ENCODE peak calls at places on chromosomes 12 and 14, in ten cellular contexts. N is body of pancreas, P is keratinocyte, M is progenitor cell of endocrine pancreas, Z is kidney epithelial cell, O is heart left ventricle, Y is glutamatergic neuron, T is AG10803, J is lower leg skin, D is GM23338. S is an unnamed sample.

GRCh38 chr12:128266559-128267245 is at the start of gene TMEM132C:
- DNase-seq in N (no peak), P (no peak), M (no peak), Z (no peak), O (no peak), Y (peak), T (no peak), J (no peak), D (peak), S (no peak)

GRCh38 chr12:52740591-52740990 is 36.6 kb downstream of the KRT76 start:
- DNase-seq in N (no peak), P (no peak), M (no peak), Z (no peak), O (no peak), Y (no peak), T (no peak), J (no peak), D (no peak), S (no peak)

GRCh38 chr14:51104467-51104866 is 9.6 kb upstream of the TRIM9 start:
- DNase-seq in N (no peak), P (no peak), M (no peak), Z (no peak), O (no peak), Y (no peak), T (no peak), J (no peak), D (no peak), S (no peak)

GRCh38 chr12:122205590-122205925 is 2.0 kb downstream of the B3GNT4 start:
- DNase-seq in N (no peak), P (no peak), M (no peak), Z (no peak), O (no peak), Y (no peak), T (no peak), J (no peak), D (no peak), S (no peak)

GRCh38 chr14:68784298-68784910 is 8.5 kb downstream of the ZFP36L1 start:
- DNase-seq in N (peak), P (no peak), M (peak), Z (peak), O (peak), Y (peak), T (peak), J (peak), D (no peak), S (no peak)

GRCh38 chr14:32428149-32428548 is 99.1 kb downstream of the AKAP6 start:
- DNase-seq in N (no peak), P (no peak), M (no peak), Z (no peak), O (no peak), Y (no peak), T (no peak), J (no peak), D (no peak), S (no peak)

GRCh38 chr12:56046027-56046780 is 4.5 kb downstream of the RPS26 start:
- DNase-seq in N (no peak), P (no peak), M (no peak), Z (no peak), O (no peak), Y (no peak), T (no peak), J (no peak), D (peak), S (no peak)

GRCh38 chr14:58107947-58108552 is 44.0 kb downstream of the ARMH4 start:
- DNase-seq in N (peak), P (peak), M (no peak), Z (peak), O (peak), Y (no peak), T (peak), J (no peak), D (peak), S (no peak)

GRCh38 chr14:102510616-102511520 is 1.3 kb upstream of the ANKRD9 start:
- DNase-seq in N (no peak), P (no peak), M (peak), Z (no peak), O (peak), Y (peak), T (no peak), J (no peak), D (peak), S (no peak)

GRCh38 chr14:55752580-55753365 is 172.8 kb downstream of the KTN1 start:
- DNase-seq in N (peak), P (no peak), M (no peak), Z (no peak), O (no peak), Y (no peak), T (peak), J (peak), D (peak), S (no peak)

GRCh38 chr12:13534645-13535398 is 338.3 kb downstream of the EMP1 start:
- DNase-seq in N (peak), P (peak), M (peak), Z (no peak), O (peak), Y (peak), T (peak), J (peak), D (peak), S (no peak)

GRCh38 chr12:11688831-11689230 is 39.4 kb downstream of the ETV6 start:
- DNase-seq in N (no peak), P (no peak), M (no peak), Z (no peak), O (no peak), Y (no peak), T (peak), J (peak), D (no peak), S (no peak)

GRCh38 chr12:71846322-71846940 is 6.9 kb downstream of the TBC1D15 start:
- DNase-seq in N (no peak), P (no peak), M (no peak), Z (no peak), O (no peak), Y (no peak), T (peak), J (no peak), D (peak), S (no peak)

GRCh38 chr12:112314981-112315380 is 67.2 kb downstream of the HECTD4 start:
- DNase-seq in N (peak), P (no peak), M (no peak), Z (peak), O (no peak), Y (no peak), T (peak), J (no peak), D (no peak), S (no peak)

GRCh38 chr12:47783024-47783755 is 10.2 kb downstream of the SLC48A1 start:
- DNase-seq in N (no peak), P (no peak), M (no peak), Z (no peak), O (no peak), Y (no peak), T (no peak), J (no peak), D (no peak), S (no peak)

GRCh38 chr12:27879708-27880107 is 92.8 kb downstream of the PTHLH start:
- DNase-seq in N (no peak), P (no peak), M (no peak), Z (no peak), O (no peak), Y (no peak), T (no peak), J (no peak), D (no peak), S (no peak)

GRCh38 chr14:75673345-75673744 is 12.3 kb downstream of the TTLL5 start:
- DNase-seq in N (no peak), P (no peak), M (no peak), Z (no peak), O (no peak), Y (no peak), T (no peak), J (no peak), D (no peak), S (no peak)

GRCh38 chr14:60656755-60657608 is 7.7 kb upstream of the SIX1 start:
- DNase-seq in N (peak), P (no peak), M (peak), Z (no peak), O (peak), Y (peak), T (peak), J (peak), D (peak), S (no peak)

GRCh38 chr14:94334837-94335236 is 11.7 kb upstream of the SERPINA6 start:
- DNase-seq in N (no peak), P (peak), M (no peak), Z (no peak), O (no peak), Y (no peak), T (no peak), J (no peak), D (no peak), S (no peak)

GRCh38 chr14:71248204-71248603 is 340.9 kb downstream of the PCNX1 start:
- DNase-seq in N (no peak), P (no peak), M (no peak), Z (no peak), O (no peak), Y (no peak), T (peak), J (no peak), D (no peak), S (no peak)

GRCh38 chr14:100060766-100061165 is 4.5 kb upstream of the EVL start:
- DNase-seq in N (no peak), P (no peak), M (no peak), Z (no peak), O (no peak), Y (no peak), T (no peak), J (no peak), D (no peak), S (no peak)

GRCh38 chr12:113049976-113050742 is 6.4 kb upstream of the DTX1 start:
- DNase-seq in N (no peak), P (no peak), M (no peak), Z (peak), O (no peak), Y (no peak), T (no peak), J (no peak), D (peak), S (no peak)

GRCh38 chr14:61780125-61780524 is 17.9 kb downstream of the SNAPC1 start:
- DNase-seq in N (no peak), P (no peak), M (no peak), Z (no peak), O (no peak), Y (no peak), T (no peak), J (no peak), D (no peak), S (no peak)

GRCh38 chr14:44803239-44803905 is 158.4 kb downstream of the KLHL28 start:
- DNase-seq in N (no peak), P (peak), M (no peak), Z (no peak), O (no peak), Y (no peak), T (peak), J (no peak), D (peak), S (no peak)

GRCh38 chr12:54352891-54353874 is 11.1 kb downstream of the GPR84 start:
- DNase-seq in N (peak), P (no peak), M (no peak), Z (no peak), O (peak), Y (peak), T (peak), J (no peak), D (peak), S (no peak)

GRCh38 chr14:58637391-58638230 is at the start of gene DACT1:
- DNase-seq in N (peak), P (no peak), M (peak), Z (no peak), O (peak), Y (peak), T (peak), J (peak), D (peak), S (no peak)

GRCh38 chr12:132028111-132028510 is 78.4 kb downstream of the EP400 start:
- DNase-seq in N (no peak), P (no peak), M (no peak), Z (no peak), O (no peak), Y (no peak), T (no peak), J (no peak), D (no peak), S (no peak)

GRCh38 chr12:106747973-106748436 is 26.5 kb upstream of the RIC8B start:
- DNase-seq in N (no peak), P (no peak), M (no peak), Z (no peak), O (no peak), Y (no peak), T (no peak), J (no peak), D (no peak), S (no peak)

GRCh38 chr12:47297993-47298392 is 218.2 kb upstream of the AMIGO2 start:
- DNase-seq in N (no peak), P (no peak), M (no peak), Z (no peak), O (no peak), Y (no peak), T (no peak), J (no peak), D (no peak), S (no peak)

GRCh38 chr14:85463512-85463911 is 66.4 kb upstream of the FLRT2 start:
- DNase-seq in N (peak), P (no peak), M (no peak), Z (no peak), O (no peak), Y (no peak), T (no peak), J (no peak), D (peak), S (no peak)

GRCh38 chr12:98464155-98464554 is 51.2 kb upstream of the TMPO start:
- DNase-seq in N (no peak), P (no peak), M (no peak), Z (no peak), O (no peak), Y (no peak), T (no peak), J (no peak), D (no peak), S (no peak)

GRCh38 chr14:103679351-103679750 is 35.9 kb downstream of the XRCC3 start:
- DNase-seq in N (no peak), P (no peak), M (no peak), Z (no peak), O (peak), Y (no peak), T (peak), J (no peak), D (peak), S (peak)
- TF ChIP-seq CTCF in N (peak), P (peak), M (peak), Z (peak), O (peak), Y (peak), T (peak), J (no peak), D (peak), S (peak)

GRCh38 chr14:66070542-66071319 is 415.4 kb upstream of the CCDC196 start:
- DNase-seq in N (peak), P (no peak), M (peak), Z (no peak), O (peak), Y (peak), T (no peak), J (no peak), D (peak), S (peak)
- TF ChIP-seq CTCF in N (peak), P (peak), M (peak), Z (peak), O (peak), Y (peak), T (peak), J (no peak), D (peak), S (peak)

GRCh38 chr12:90628213-90628612 is 326.8 kb downstream of the CCER1 start:
- DNase-seq in N (no peak), P (no peak), M (no peak), Z (no peak), O (no peak), Y (no peak), T (no peak), J (no peak), D (no peak), S (no peak)

GRCh38 chr12:90627180-90627896 is 327.6 kb downstream of the CCER1 start:
- DNase-seq in N (no peak), P (no peak), M (no peak), Z (no peak), O (no peak), Y (no peak), T (peak), J (no peak), D (no peak), S (no peak)

GRCh38 chr12:90630006-90630405 is 325.0 kb downstream of the CCER1 start:
- DNase-seq in N (no peak), P (no peak), M (no peak), Z (no peak), O (no peak), Y (no peak), T (no peak), J (no peak), D (no peak), S (no peak)

DNA sequence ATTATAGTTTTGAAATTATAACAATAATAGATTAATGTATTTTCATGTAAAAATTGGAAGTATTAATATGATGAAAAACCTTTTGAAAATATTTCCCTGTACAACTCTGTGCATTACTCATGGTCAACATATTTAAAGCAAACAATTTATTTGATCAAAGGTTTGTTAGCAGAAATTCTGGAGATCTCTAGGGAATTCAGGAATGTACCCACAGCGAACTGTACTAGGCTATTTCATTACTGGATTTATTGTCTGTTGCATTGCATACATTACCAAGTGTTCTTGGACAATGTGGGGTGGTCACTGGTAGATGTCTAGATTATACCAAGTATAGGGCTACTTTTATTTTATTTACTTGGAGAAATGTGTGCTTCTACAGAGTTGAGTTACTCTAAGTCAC is 323.4 kb downstream of the CCER1 start:
- DNase-seq in N (no peak), P (no peak), M (no peak), Z (no peak), O (no peak), Y (no peak), T (peak), J (no peak), D (no peak), S (no peak)
- TF ChIP-seq CTCF in N (no peak), P (no peak), M (no peak), Z (no peak), O (no peak), Y (no peak), T (no peak), J (no peak), D (no peak), S (no peak)

DNA sequence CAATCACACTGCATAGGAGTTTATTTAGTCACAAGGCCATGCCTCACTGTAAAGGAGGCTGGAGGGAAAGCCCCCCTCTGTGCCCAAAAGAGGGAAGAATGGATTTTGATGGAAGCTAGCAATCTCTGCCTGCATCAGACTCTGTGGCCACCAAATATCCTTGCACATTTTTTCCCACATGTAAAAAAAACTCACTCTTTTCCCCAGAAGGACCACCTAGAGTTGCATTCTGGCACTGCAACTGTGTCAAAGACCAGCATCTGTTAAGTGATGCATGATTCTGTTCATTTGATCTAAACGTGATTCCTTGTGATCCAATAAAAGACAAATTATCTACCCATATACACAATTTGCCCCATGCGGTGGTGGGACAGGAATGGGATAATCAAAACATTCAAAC is 8.0 kb downstream of the RHOJ start:
- DNase-seq in N (no peak), P (no peak), M (no peak), Z (no peak), O (no peak), Y (no peak), T (no peak), J (no peak), D (no peak), S (no peak)
- TF ChIP-seq CTCF in N (no peak), P (no peak), M (peak), Z (peak), O (no peak), Y (peak), T (no peak), J (no peak), D (no peak), S (no peak)

DNA sequence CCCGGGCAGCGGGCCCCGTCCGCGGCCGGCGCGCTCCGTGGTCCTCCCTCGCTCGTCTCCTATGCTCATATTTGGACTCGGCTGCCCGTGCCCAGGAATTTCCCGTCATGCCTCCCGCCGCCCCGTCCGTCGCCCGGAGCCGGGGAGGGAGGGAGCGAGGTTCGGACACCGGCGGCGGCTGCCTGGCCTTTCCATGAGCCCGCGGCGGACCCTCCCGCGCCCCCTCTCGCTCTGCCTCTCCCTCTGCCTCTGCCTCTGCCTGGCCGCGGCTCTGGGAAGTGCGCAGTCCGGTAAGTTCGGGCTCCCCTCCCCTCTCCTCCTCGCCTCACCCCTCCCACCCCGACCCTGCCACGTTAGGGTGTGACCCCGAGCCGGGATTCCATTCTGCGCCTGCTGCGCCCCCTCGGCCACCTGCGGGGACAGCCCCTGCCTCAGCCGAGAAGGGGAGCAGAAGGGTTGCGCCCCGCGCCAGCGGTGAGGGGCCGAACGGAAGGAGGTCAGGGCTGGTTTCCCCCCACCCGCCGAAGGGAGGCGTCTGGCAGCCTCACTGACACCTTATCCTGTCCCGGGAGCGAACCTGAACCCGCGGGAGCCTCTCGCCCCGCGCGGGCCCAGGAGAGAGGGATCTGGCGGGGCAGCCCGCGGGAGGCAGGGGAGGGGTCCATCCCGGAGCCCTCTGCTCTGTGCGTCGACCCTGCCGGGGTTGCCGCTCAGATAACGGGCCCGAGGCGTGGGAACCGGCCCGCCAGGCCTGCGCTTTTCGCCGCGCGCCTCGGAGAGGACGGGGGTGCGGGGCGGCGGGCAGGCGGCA is at the start of gene MSRB3:
- DNase-seq in N (peak), P (no peak), M (peak), Z (peak), O (peak), Y (peak), T (peak), J (peak), D (peak), S (no peak)
- TF ChIP-seq CTCF in N (no peak), P (peak), M (peak), Z (peak), O (no peak), Y (no peak), T (peak), J (no peak), D (peak), S (no peak)

DNA sequence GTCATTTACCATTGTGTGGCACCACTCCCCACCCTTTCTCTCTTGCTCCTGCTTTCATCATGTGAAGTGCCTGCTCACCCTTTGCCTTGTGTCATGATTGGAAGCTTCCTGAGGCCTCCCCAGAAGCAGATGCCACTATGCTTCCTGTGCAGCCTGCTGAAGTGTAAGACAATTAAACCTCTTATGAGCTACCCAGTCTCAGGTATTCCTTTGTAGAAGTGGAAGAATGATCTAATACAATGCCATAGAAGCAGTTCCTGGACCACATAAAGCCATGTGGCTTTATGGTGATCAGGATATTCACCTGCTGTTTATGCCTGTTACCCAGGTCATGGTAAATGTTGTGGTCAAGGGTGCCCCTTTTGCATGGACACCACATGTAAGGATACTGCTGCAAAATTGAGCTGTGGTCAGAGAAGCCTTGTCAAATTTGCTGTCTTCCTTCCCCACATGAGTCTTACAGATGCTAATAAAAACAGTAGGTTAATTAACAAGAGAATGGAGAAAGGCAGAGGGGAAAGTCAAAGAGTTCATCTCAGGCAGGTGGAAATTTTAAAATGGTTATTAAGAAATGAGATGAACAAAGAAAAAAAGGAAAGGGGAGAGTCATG is 112.8 kb upstream of the IFNG-AS1 start:
- DNase-seq in N (no peak), P (no peak), M (no peak), Z (no peak), O (no peak), Y (no peak), T (no peak), J (no peak), D (peak), S (no peak)
- TF ChIP-seq CTCF in N (no peak), P (no peak), M (no peak), Z (no peak), O (no peak), Y (no peak), T (no peak), J (no peak), D (peak), S (no peak)